ENCODE peak calls at places on chromosomes 12 and 14, in seven cellular contexts. C, S, T, Q, X, L and A are unnamed samples. For H3K4me1, the result is how much of the 10 kb centered on the place peaks cover.

GRCh38 chr12:39127401-39127800 is 222.0 kb upstream of the CPNE8 start:
- DNase-seq in X (no peak), T (no peak), S (no peak), C (no peak), Q (no peak), L (no peak), A (no peak)

GRCh38 chr12:109762673-109763191 is 49.1 kb downstream of the FAM222A start:
- DNase-seq in L (no peak), C (no peak), T (no peak), X (no peak), Q (no peak), S (no peak), A (no peak)

GRCh38 chr12:5768171-5768879 is 176.7 kb downstream of the ANO2 start:
- DNase-seq in X (peak), C (no peak), Q (no peak), L (no peak), S (no peak), T (no peak), A (peak)

GRCh38 chr14:34678735-34679134 is 35.7 kb downstream of the CFL2 start:
- DNase-seq in Q (no peak), L (no peak), C (no peak), T (no peak), S (no peak), X (no peak), A (no peak)

GRCh38 chr14:67934851-67935250 is 115.3 kb downstream of the RAD51B start:
- DNase-seq in C (no peak), L (no peak), T (no peak), X (no peak), S (no peak), Q (no peak), A (no peak)

GRCh38 chr12:92992041-92992440 is 62.9 kb upstream of the EEA1 start:
- DNase-seq in X (no peak), T (no peak), C (no peak), L (no peak), S (peak), Q (no peak), A (no peak)

GRCh38 chr12:49923035-49923644 is 19.4 kb upstream of the FAIM2 start:
- DNase-seq in X (no peak), Q (no peak), T (no peak), L (no peak), C (no peak), S (no peak), A (peak)

GRCh38 chr14:90797919-90798318 is 18.3 kb downstream of the TTC7B start:
- DNase-seq in X (no peak), L (no peak), C (no peak), S (no peak), T (no peak), Q (no peak), A (no peak)

GRCh38 chr14:96037891-96038557 is 1.1 kb upstream of the C14orf132 start:
- DNase-seq in L (no peak), T (peak), C (no peak), X (peak), S (no peak), Q (no peak), A (peak)

GRCh38 chr12:32365473-32366064 is 33.8 kb upstream of the FGD4 start:
- DNase-seq in X (peak), Q (peak), T (peak), S (peak), L (peak), C (peak), A (peak)

GRCh38 chr12:113003631-113004030 is 25.3 kb downstream of the OAS2 start:
- DNase-seq in Q (no peak), T (peak), C (no peak), X (no peak), S (no peak), L (no peak), A (no peak)

GRCh38 chr14:23248601-23249000 is 10.9 kb downstream of the RNF212B start:
- DNase-seq in S (no peak), Q (no peak), X (no peak), T (no peak), L (no peak), C (no peak), A (no peak)

GRCh38 chr12:113818278-113818677 is 147.8 kb downstream of the RBM19 start:
- DNase-seq in C (no peak), L (no peak), S (peak), Q (no peak), X (no peak), T (no peak), A (no peak)

GRCh38 chr14:76091036-76091435 is 60.7 kb upstream of the GPATCH2L start:
- DNase-seq in X (no peak), Q (no peak), S (no peak), T (peak), L (no peak), C (no peak), A (peak)

GRCh38 chr12:95614384-95614982 is 63.2 kb upstream of the USP44 start:
- DNase-seq in T (no peak), L (no peak), S (no peak), Q (no peak), C (no peak), X (no peak), A (peak)

GRCh38 chr14:35797796-35798195 is 11.3 kb downstream of the RALGAPA1 start:
- DNase-seq in Q (no peak), L (no peak), T (no peak), S (no peak), X (no peak), C (no peak), A (no peak)

GRCh38 chr12:5713599-5714001 is 231.5 kb downstream of the ANO2 start:
- DNase-seq in T (no peak), X (no peak), C (no peak), S (no peak), L (no peak), Q (no peak), A (peak)

GRCh38 chr14:56972948-56973347 is 162.7 kb upstream of the OTX2 start:
- DNase-seq in X (no peak), C (no peak), Q (no peak), T (no peak), L (no peak), S (no peak), A (no peak)

GRCh38 chr12:94010307-94010706 is 138.1 kb upstream of the PLXNC1 start:
- DNase-seq in X (no peak), L (no peak), S (no peak), C (no peak), Q (no peak), T (no peak), A (no peak)

GRCh38 chr12:6295187-6295811 is 15.2 kb upstream of the PLEKHG6 start:
- DNase-seq in Q (no peak), S (peak), C (no peak), T (no peak), L (no peak), X (no peak), A (no peak)

GRCh38 chr14:91230363-91231035 is 14.0 kb downstream of the GPR68 start:
- DNase-seq in S (peak), T (no peak), X (no peak), L (no peak), C (peak), Q (no peak), A (no peak)

GRCh38 chr14:97976861-97977260 is 1179.7 kb downstream of the VRK1 start:
- DNase-seq in C (peak), Q (no peak), X (peak), S (no peak), L (no peak), T (no peak), A (peak)

GRCh38 chr12:21456291-21456780 is 18.9 kb downstream of the PYROXD1 start:
- DNase-seq in Q (no peak), S (no peak), L (no peak), C (peak), T (no peak), X (no peak), A (no peak)

GRCh38 chr12:6038160-6038559 is 86.3 kb downstream of the VWF start:
- DNase-seq in S (peak), L (peak), X (peak), C (no peak), Q (no peak), T (peak), A (no peak)

GRCh38 chr14:99587463-99588278 is 16.3 kb downstream of the CCDC85C start:
- DNase-seq in L (no peak), X (no peak), C (no peak), T (no peak), S (no peak), Q (no peak), A (no peak)

GRCh38 chr12:16553457-16553856 is 52.5 kb downstream of the LMO3 start:
- DNase-seq in S (peak), L (no peak), C (no peak), T (no peak), X (no peak), Q (no peak), A (no peak)

GRCh38 chr12:90631581-90631980 is 323.4 kb downstream of the CCER1 start:
- DNase-seq in X (no peak), S (no peak), L (no peak), C (no peak), T (no peak), Q (no peak), A (no peak)

GRCh38 chr12:93668919-93669418 is 8.2 kb upstream of the CRADD start:
- DNase-seq in Q (no peak), L (no peak), T (no peak), X (no peak), C (no peak), S (no peak), A (no peak)

GRCh38 chr12:83322816-83323215 is 636.1 kb downstream of the TMTC2 start:
- DNase-seq in Q (no peak), X (no peak), C (no peak), L (no peak), T (peak), S (no peak), A (no peak)

GRCh38 chr14:90023176-90023896 is 38.5 kb upstream of the KCNK13 start:
- DNase-seq in L (no peak), X (no peak), S (peak), C (no peak), T (no peak), Q (no peak), A (no peak)

GRCh38 chr12:13368971-13369370 is 172.4 kb downstream of the EMP1 start:
- DNase-seq in Q (no peak), C (no peak), S (no peak), T (no peak), L (no peak), X (no peak), A (no peak)

GRCh38 chr12:66092559-66093269 is 37.8 kb downstream of the LLPH start:
- DNase-seq in X (no peak), S (peak), L (no peak), C (no peak), T (no peak), Q (no peak), A (no peak)

GRCh38 chr12:20451759-20452158 is 83.4 kb downstream of the PDE3A start:
- DNase-seq in X (no peak), L (no peak), S (peak), Q (no peak), T (no peak), C (no peak), A (no peak)

GRCh38 chr12:130044991-130045621 is 117.2 kb upstream of the FZD10 start:
- DNase-seq in X (no peak), Q (no peak), T (no peak), C (no peak), S (no peak), L (no peak), A (no peak)

GRCh38 chr12:114174326-114174725 is 208.2 kb upstream of the RBM19 start:
- DNase-seq in S (no peak), X (no peak), L (no peak), C (no peak), T (no peak), Q (no peak), A (no peak)

GRCh38 chr12:99670635-99671034 is 23.1 kb downstream of the GARIN6 start:
- DNase-seq in S (peak), X (no peak), Q (no peak), L (no peak), C (no peak), T (no peak), A (no peak)

GRCh38 chr14:50688875-50689274 is 20.8 kb upstream of the SAV1 start:
- DNase-seq in T (no peak), C (no peak), S (no peak), Q (no peak), X (no peak), L (no peak), A (no peak)

GRCh38 chr14:21768116-21768874 is 94.7 kb upstream of the OR4E1 start:
- DNase-seq in C (peak), T (no peak), Q (no peak), L (peak), X (no peak), S (peak), A (no peak)
- TF ChIP-seq CTCF in C (peak), T (peak), Q (no peak), L (peak), X (no peak), S (peak), A (peak)

GRCh38 chr14:93035917-93036651 is 79.6 kb downstream of the ITPK1 start:
- DNase-seq in L (no peak), X (no peak), Q (peak), S (no peak), C (no peak), T (no peak), A (peak)

GRCh38 chr14:93035585-93035916 is 80.2 kb downstream of the ITPK1 start:
- DNase-seq in Q (no peak), X (no peak), C (no peak), T (no peak), S (no peak), L (no peak), A (no peak)

GRCh38 chr14:93033039-93033982 is 82.4 kb downstream of the ITPK1 start:
- DNase-seq in T (no peak), X (no peak), S (no peak), L (peak), Q (no peak), C (no peak), A (no peak)

GRCh38 chr14:93033983-93034670 is 81.6 kb downstream of the ITPK1 start:
- DNase-seq in C (peak), S (no peak), Q (peak), T (peak), L (peak), X (no peak), A (no peak)

GRCh38 chr14:93034671-93034994 is 81.1 kb downstream of the ITPK1 start:
- DNase-seq in T (no peak), Q (no peak), C (no peak), L (no peak), X (no peak), S (no peak), A (no peak)
- H3K4me1 ChIP-seq in T (under half), Q (half or more), C (under half), L (under half), X (under half), S (under half), A (half or more)

DNA sequence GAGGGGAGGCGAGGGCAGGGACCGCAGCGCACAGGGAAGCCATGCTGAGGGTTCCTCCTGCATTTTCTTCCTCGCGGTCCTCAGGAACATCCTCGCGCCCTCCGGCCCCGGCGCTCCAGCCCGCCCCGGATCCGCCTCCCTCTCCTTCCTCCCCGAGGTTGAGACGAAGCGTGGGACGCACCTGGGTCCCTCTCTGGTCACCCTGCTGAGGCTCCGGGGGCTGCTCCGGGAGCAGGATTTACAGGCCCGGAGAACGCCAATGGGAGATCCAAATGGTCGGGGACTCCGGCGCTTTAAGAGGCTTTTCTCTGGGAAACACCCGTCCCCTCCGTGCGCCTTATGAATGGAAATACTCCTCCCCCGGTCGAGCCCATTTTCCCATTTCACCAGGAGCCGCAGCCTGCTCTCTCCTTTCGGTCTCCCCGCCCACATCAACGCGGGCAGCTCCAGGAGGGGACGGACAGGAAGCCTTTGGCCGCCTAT is 379 bp upstream of the UNC79 start:
- DNase-seq in T (peak), L (no peak), S (no peak), Q (no peak), C (no peak), X (no peak), A (no peak)
- H3K4me3 ChIP-seq in T (peak), L (no peak), S (no peak), Q (no peak), C (no peak), X (no peak), A (peak)

GRCh38 chr12:124938066-124938465 is 23.6 kb upstream of the UBC start:
- DNase-seq in Q (no peak), X (no peak), S (no peak), T (no peak), C (no peak), L (peak), A (no peak)

GRCh38 chr12:124939428-124940142 is 25.1 kb upstream of the UBC start:
- DNase-seq in C (peak), L (peak), X (peak), Q (peak), S (peak), T (peak), A (peak)

GRCh38 chr12:124940143-124940392 is 25.6 kb upstream of the UBC start:
- DNase-seq in T (no peak), S (no peak), Q (no peak), X (no peak), C (no peak), L (no peak), A (no peak)

GRCh38 chr12:124940393-124941169 is 26.1 kb upstream of the UBC start:
- DNase-seq in S (peak), Q (peak), X (peak), C (peak), L (peak), T (peak), A (peak)

DNA sequence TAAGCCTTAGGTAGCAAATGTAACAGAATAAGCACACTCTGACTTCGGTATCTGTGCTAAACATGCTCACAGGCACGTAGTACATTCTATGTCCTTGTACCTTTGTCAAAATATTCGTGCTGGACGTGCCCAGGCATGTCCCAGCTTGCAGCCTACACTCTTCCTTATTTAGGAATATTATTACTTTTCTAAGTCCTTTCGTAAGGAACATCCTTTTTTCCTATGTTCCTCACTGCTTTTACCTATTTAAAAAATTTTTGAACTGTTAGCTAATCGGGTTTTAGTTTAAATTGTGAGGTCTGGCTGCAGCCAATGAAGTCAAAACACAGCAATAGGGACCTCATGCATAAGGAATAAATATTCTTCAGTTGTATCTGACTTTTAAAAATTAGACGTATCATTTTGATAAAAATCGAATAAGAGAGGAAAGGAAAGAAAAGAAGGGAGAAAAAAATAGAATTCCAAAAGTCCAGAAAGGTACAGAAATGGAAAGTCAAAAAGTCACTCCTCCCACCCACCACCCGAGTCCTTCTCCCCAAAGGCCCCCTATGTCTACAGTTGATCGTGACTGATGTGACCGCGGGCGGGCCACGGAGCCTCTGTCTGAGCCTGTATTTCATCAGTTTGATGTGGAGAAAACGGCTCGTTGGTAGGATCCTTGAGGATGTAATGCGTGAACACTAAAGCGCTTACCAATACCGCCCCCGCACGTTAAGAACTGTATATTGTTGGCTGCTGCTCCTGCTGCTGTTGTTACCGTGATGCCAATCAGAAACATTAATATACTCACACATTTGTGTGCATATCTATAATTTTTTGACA is 24.4 kb upstream of the UBC start:
- DNase-seq in Q (peak), L (peak), S (peak), T (peak), X (peak), C (peak), A (peak)
- TF ChIP-seq CTCF in Q (no peak), L (peak), S (peak), T (peak), X (no peak), C (peak), A (peak)

GRCh38 chr14:92525318-92526095 is 11.9 kb downstream of the RIN3 start:
- DNase-seq in X (no peak), C (no peak), Q (no peak), L (no peak), S (no peak), T (no peak), A (no peak)
- H3K4me1 ChIP-seq in X (under half), C (under half), Q (under half), L (under half), S (under half), T (under half), A (under half)